ENCODE peak calls at places on chromosome 5, in eight cellular contexts. One of them, this sample, is unnamed.

GRCh38 chr5:168404366-168404765 is 81.9 kb upstream of the RARS1 start:
- DNase-seq in HS-5: peak
- DNase-seq in activated T-cell treated with anti-CD3 and anti-CD28 coated beads for 24 hours: no peak
- DNase-seq in AG08395: peak
- DNase-seq in WTC11: no peak
- DNase-seq in omental fat pad: no peak
- DNase-seq in T follicular helper cell: no peak
- DNase-seq in MCF 10A: peak
- DNase-seq in this sample: no peak

GRCh38 chr5:75040973-75041372 is 11.4 kb downstream of the GCNT4 start:
- DNase-seq in HS-5: no peak
- DNase-seq in activated T-cell treated with anti-CD3 and anti-CD28 coated beads for 24 hours: no peak
- DNase-seq in AG08395: peak
- DNase-seq in WTC11: no peak
- DNase-seq in omental fat pad: no peak
- DNase-seq in T follicular helper cell: no peak
- DNase-seq in MCF 10A: peak
- DNase-seq in this sample: no peak

GRCh38 chr5:155870636-155871035 is 456.3 kb upstream of the SGCD start:
- DNase-seq in HS-5: no peak
- DNase-seq in activated T-cell treated with anti-CD3 and anti-CD28 coated beads for 24 hours: no peak
- DNase-seq in AG08395: no peak
- DNase-seq in WTC11: no peak
- DNase-seq in omental fat pad: no peak
- DNase-seq in T follicular helper cell: no peak
- DNase-seq in MCF 10A: no peak
- DNase-seq in this sample: no peak

GRCh38 chr5:176621661-176622079 is 8.7 kb downstream of the SNCB start:
- DNase-seq in HS-5: no peak
- DNase-seq in activated T-cell treated with anti-CD3 and anti-CD28 coated beads for 24 hours: no peak
- DNase-seq in AG08395: no peak
- DNase-seq in WTC11: no peak
- DNase-seq in omental fat pad: no peak
- DNase-seq in T follicular helper cell: no peak
- DNase-seq in MCF 10A: no peak
- DNase-seq in this sample: no peak

GRCh38 chr5:180026725-180027448 is 44.7 kb downstream of the RNF130 start:
- DNase-seq in HS-5: no peak
- DNase-seq in activated T-cell treated with anti-CD3 and anti-CD28 coated beads for 24 hours: no peak
- DNase-seq in AG08395: no peak
- DNase-seq in WTC11: no peak
- DNase-seq in omental fat pad: no peak
- DNase-seq in T follicular helper cell: no peak
- DNase-seq in MCF 10A: no peak
- DNase-seq in this sample: no peak

GRCh38 chr5:158390556-158390955 is 531.6 kb upstream of the CLINT1 start:
- DNase-seq in HS-5: peak
- DNase-seq in activated T-cell treated with anti-CD3 and anti-CD28 coated beads for 24 hours: no peak
- DNase-seq in AG08395: no peak
- DNase-seq in WTC11: no peak
- DNase-seq in omental fat pad: no peak
- DNase-seq in T follicular helper cell: no peak
- DNase-seq in MCF 10A: peak
- DNase-seq in this sample: no peak

GRCh38 chr5:116062352-116062751 is 22.5 kb upstream of the COMMD10 start:
- DNase-seq in HS-5: no peak
- DNase-seq in activated T-cell treated with anti-CD3 and anti-CD28 coated beads for 24 hours: no peak
- DNase-seq in AG08395: no peak
- DNase-seq in WTC11: no peak
- DNase-seq in omental fat pad: no peak
- DNase-seq in T follicular helper cell: no peak
- DNase-seq in MCF 10A: no peak
- DNase-seq in this sample: no peak

GRCh38 chr5:150486402-150487198 is 21.3 kb upstream of the NDST1 start:
- DNase-seq in HS-5: no peak
- DNase-seq in activated T-cell treated with anti-CD3 and anti-CD28 coated beads for 24 hours: peak
- DNase-seq in AG08395: no peak
- DNase-seq in WTC11: peak
- DNase-seq in omental fat pad: no peak
- DNase-seq in T follicular helper cell: no peak
- DNase-seq in MCF 10A: peak
- DNase-seq in this sample: no peak

GRCh38 chr5:14912206-14912605 is 40.6 kb upstream of the ANKH start:
- DNase-seq in HS-5: no peak
- DNase-seq in activated T-cell treated with anti-CD3 and anti-CD28 coated beads for 24 hours: no peak
- DNase-seq in AG08395: no peak
- DNase-seq in WTC11: no peak
- DNase-seq in omental fat pad: no peak
- DNase-seq in T follicular helper cell: no peak
- DNase-seq in MCF 10A: no peak
- DNase-seq in this sample: no peak

GRCh38 chr5:3537942-3538341 is 57.7 kb upstream of the IRX1 start:
- DNase-seq in HS-5: no peak
- DNase-seq in activated T-cell treated with anti-CD3 and anti-CD28 coated beads for 24 hours: no peak
- DNase-seq in AG08395: no peak
- DNase-seq in WTC11: no peak
- DNase-seq in omental fat pad: no peak
- DNase-seq in T follicular helper cell: no peak
- DNase-seq in MCF 10A: no peak
- DNase-seq in this sample: no peak

GRCh38 chr5:85614482-85614881 is 1003.3 kb upstream of the COX7C start:
- DNase-seq in HS-5: peak
- DNase-seq in activated T-cell treated with anti-CD3 and anti-CD28 coated beads for 24 hours: no peak
- DNase-seq in AG08395: no peak
- DNase-seq in WTC11: no peak
- DNase-seq in omental fat pad: no peak
- DNase-seq in T follicular helper cell: no peak
- DNase-seq in MCF 10A: no peak
- DNase-seq in this sample: no peak

GRCh38 chr5:135317286-135317685 is 81.7 kb downstream of the MACROH2A1 start:
- DNase-seq in HS-5: no peak
- DNase-seq in activated T-cell treated with anti-CD3 and anti-CD28 coated beads for 24 hours: no peak
- DNase-seq in AG08395: no peak
- DNase-seq in WTC11: no peak
- DNase-seq in omental fat pad: no peak
- DNase-seq in T follicular helper cell: no peak
- DNase-seq in MCF 10A: no peak
- DNase-seq in this sample: no peak

GRCh38 chr5:76204713-76205112 is 121.5 kb downstream of the SV2C start:
- DNase-seq in HS-5: no peak
- DNase-seq in activated T-cell treated with anti-CD3 and anti-CD28 coated beads for 24 hours: no peak
- DNase-seq in AG08395: no peak
- DNase-seq in WTC11: no peak
- DNase-seq in omental fat pad: no peak
- DNase-seq in T follicular helper cell: no peak
- DNase-seq in MCF 10A: peak
- DNase-seq in this sample: no peak

GRCh38 chr5:94174748-94175411 is 433.5 kb upstream of the POU5F2 start:
- DNase-seq in HS-5: peak
- DNase-seq in activated T-cell treated with anti-CD3 and anti-CD28 coated beads for 24 hours: no peak
- DNase-seq in AG08395: peak
- DNase-seq in WTC11: no peak
- DNase-seq in omental fat pad: no peak
- DNase-seq in T follicular helper cell: no peak
- DNase-seq in MCF 10A: peak
- DNase-seq in this sample: no peak

GRCh38 chr5:122300374-122300773 is 11.7 kb upstream of the SNCAIP start:
- DNase-seq in HS-5: no peak
- DNase-seq in activated T-cell treated with anti-CD3 and anti-CD28 coated beads for 24 hours: no peak
- DNase-seq in AG08395: no peak
- DNase-seq in WTC11: no peak
- DNase-seq in omental fat pad: no peak
- DNase-seq in T follicular helper cell: no peak
- DNase-seq in MCF 10A: no peak
- DNase-seq in this sample: no peak

GRCh38 chr5:177134653-177135225 is 1.2 kb downstream of the NSD1 start:
- DNase-seq in HS-5: no peak
- DNase-seq in activated T-cell treated with anti-CD3 and anti-CD28 coated beads for 24 hours: no peak
- DNase-seq in AG08395: no peak
- DNase-seq in WTC11: no peak
- DNase-seq in omental fat pad: no peak
- DNase-seq in T follicular helper cell: no peak
- DNase-seq in MCF 10A: no peak
- DNase-seq in this sample: no peak

GRCh38 chr5:18465833-18466681 is 831.8 kb downstream of the TAF11L14 start:
- DNase-seq in HS-5: peak
- DNase-seq in activated T-cell treated with anti-CD3 and anti-CD28 coated beads for 24 hours: peak
- DNase-seq in AG08395: peak
- DNase-seq in WTC11: peak
- DNase-seq in omental fat pad: peak
- DNase-seq in T follicular helper cell: no peak
- DNase-seq in MCF 10A: peak
- DNase-seq in this sample: no peak

GRCh38 chr5:10507575-10508024 is 56.3 kb upstream of the ANKRD33B start:
- DNase-seq in HS-5: no peak
- DNase-seq in activated T-cell treated with anti-CD3 and anti-CD28 coated beads for 24 hours: no peak
- DNase-seq in AG08395: no peak
- DNase-seq in WTC11: no peak
- DNase-seq in omental fat pad: no peak
- DNase-seq in T follicular helper cell: no peak
- DNase-seq in MCF 10A: no peak
- DNase-seq in this sample: no peak

GRCh38 chr5:28082610-28083009 is 1044.2 kb upstream of the CDH9 start:
- DNase-seq in HS-5: no peak
- DNase-seq in activated T-cell treated with anti-CD3 and anti-CD28 coated beads for 24 hours: no peak
- DNase-seq in AG08395: no peak
- DNase-seq in WTC11: no peak
- DNase-seq in omental fat pad: no peak
- DNase-seq in T follicular helper cell: no peak
- DNase-seq in MCF 10A: no peak
- DNase-seq in this sample: no peak

GRCh38 chr5:43729846-43730478 is 127.0 kb downstream of the NNT start:
- DNase-seq in HS-5: peak
- DNase-seq in activated T-cell treated with anti-CD3 and anti-CD28 coated beads for 24 hours: no peak
- DNase-seq in AG08395: peak
- DNase-seq in WTC11: no peak
- DNase-seq in omental fat pad: no peak
- DNase-seq in T follicular helper cell: no peak
- DNase-seq in MCF 10A: peak
- DNase-seq in this sample: no peak

GRCh38 chr5:125286266-125286665 is 539.8 kb upstream of the ZNF608 start:
- DNase-seq in HS-5: no peak
- DNase-seq in activated T-cell treated with anti-CD3 and anti-CD28 coated beads for 24 hours: no peak
- DNase-seq in AG08395: no peak
- DNase-seq in WTC11: no peak
- DNase-seq in omental fat pad: no peak
- DNase-seq in T follicular helper cell: no peak
- DNase-seq in MCF 10A: no peak
- DNase-seq in this sample: no peak

GRCh38 chr5:134577796-134578577 is 52.5 kb downstream of the JADE2 start:
- DNase-seq in HS-5: no peak
- DNase-seq in activated T-cell treated with anti-CD3 and anti-CD28 coated beads for 24 hours: peak
- DNase-seq in AG08395: peak
- DNase-seq in WTC11: peak
- DNase-seq in omental fat pad: peak
- DNase-seq in T follicular helper cell: peak
- DNase-seq in MCF 10A: peak
- DNase-seq in this sample: no peak

GRCh38 chr5:150137168-150137957 is 18.3 kb downstream of the PDGFRB start:
- DNase-seq in HS-5: no peak
- DNase-seq in activated T-cell treated with anti-CD3 and anti-CD28 coated beads for 24 hours: no peak
- DNase-seq in AG08395: no peak
- DNase-seq in WTC11: peak
- DNase-seq in omental fat pad: no peak
- DNase-seq in T follicular helper cell: no peak
- DNase-seq in MCF 10A: no peak
- DNase-seq in this sample: no peak

GRCh38 chr5:136810198-136810823 is 445.0 kb upstream of the TRPC7 start:
- DNase-seq in HS-5: peak
- DNase-seq in activated T-cell treated with anti-CD3 and anti-CD28 coated beads for 24 hours: no peak
- DNase-seq in AG08395: peak
- DNase-seq in WTC11: no peak
- DNase-seq in omental fat pad: no peak
- DNase-seq in T follicular helper cell: no peak
- DNase-seq in MCF 10A: peak
- DNase-seq in this sample: no peak

GRCh38 chr5:131416729-131417128 is 152.9 kb downstream of the CDC42SE2 start:
- DNase-seq in HS-5: no peak
- DNase-seq in activated T-cell treated with anti-CD3 and anti-CD28 coated beads for 24 hours: no peak
- DNase-seq in AG08395: no peak
- DNase-seq in WTC11: no peak
- DNase-seq in omental fat pad: no peak
- DNase-seq in T follicular helper cell: no peak
- DNase-seq in MCF 10A: no peak
- DNase-seq in this sample: no peak

GRCh38 chr5:95697781-95698681 is 15.2 kb upstream of the SPATA9 start:
- DNase-seq in HS-5: no peak
- DNase-seq in activated T-cell treated with anti-CD3 and anti-CD28 coated beads for 24 hours: no peak
- DNase-seq in AG08395: no peak
- DNase-seq in WTC11: no peak
- DNase-seq in omental fat pad: no peak
- DNase-seq in T follicular helper cell: no peak
- DNase-seq in MCF 10A: no peak
- DNase-seq in this sample: no peak

GRCh38 chr5:108380531-108381021 is 1.3 kb downstream of the FBXL17 start:
- DNase-seq in HS-5: no peak
- DNase-seq in activated T-cell treated with anti-CD3 and anti-CD28 coated beads for 24 hours: peak
- DNase-seq in AG08395: peak
- DNase-seq in WTC11: peak
- DNase-seq in omental fat pad: no peak
- DNase-seq in T follicular helper cell: peak
- DNase-seq in MCF 10A: peak
- DNase-seq in this sample: no peak

GRCh38 chr5:97929383-97929782 is 746.3 kb upstream of the RIOK2 start:
- DNase-seq in HS-5: no peak
- DNase-seq in activated T-cell treated with anti-CD3 and anti-CD28 coated beads for 24 hours: no peak
- DNase-seq in AG08395: peak
- DNase-seq in WTC11: no peak
- DNase-seq in omental fat pad: no peak
- DNase-seq in T follicular helper cell: no peak
- DNase-seq in MCF 10A: no peak
- DNase-seq in this sample: no peak

GRCh38 chr5:146088098-146088497 is 17.3 kb downstream of the PLAC8L1 start:
- DNase-seq in HS-5: no peak
- DNase-seq in activated T-cell treated with anti-CD3 and anti-CD28 coated beads for 24 hours: no peak
- DNase-seq in AG08395: no peak
- DNase-seq in WTC11: no peak
- DNase-seq in omental fat pad: no peak
- DNase-seq in T follicular helper cell: no peak
- DNase-seq in MCF 10A: no peak
- DNase-seq in this sample: no peak

GRCh38 chr5:170429014-170429413 is 39.8 kb upstream of the KCNMB1 start:
- DNase-seq in HS-5: no peak
- DNase-seq in activated T-cell treated with anti-CD3 and anti-CD28 coated beads for 24 hours: no peak
- DNase-seq in AG08395: peak
- DNase-seq in WTC11: no peak
- DNase-seq in omental fat pad: no peak
- DNase-seq in T follicular helper cell: no peak
- DNase-seq in MCF 10A: no peak
- DNase-seq in this sample: no peak

GRCh38 chr5:64147849-64148441 is 17.7 kb upstream of the RNF180 start:
- DNase-seq in HS-5: peak
- DNase-seq in activated T-cell treated with anti-CD3 and anti-CD28 coated beads for 24 hours: no peak
- DNase-seq in AG08395: peak
- DNase-seq in WTC11: peak
- DNase-seq in omental fat pad: no peak
- DNase-seq in T follicular helper cell: no peak
- DNase-seq in MCF 10A: peak
- DNase-seq in this sample: no peak

This sample was measured in cortex of kidney.